ENCODE peak calls at places on chromosomes 12 and 14, in five cellular contexts. G, J, X, Q and U are unnamed samples.

GRCh38 chr14:43795600-43796228 is 711.4 kb downstream of the FSCB start:
- DNase-seq in G (no peak), J (no peak), X (no peak), Q (no peak), U (no peak)

GRCh38 chr12:108098374-108098773 is 30.7 kb upstream of the WSCD2 start:
- DNase-seq in G (no peak), J (no peak), X (no peak), Q (no peak), U (no peak)

GRCh38 chr12:104166465-104166864 is 28.5 kb upstream of the NFYB start:
- DNase-seq in G (no peak), J (no peak), X (no peak), Q (no peak), U (no peak)

GRCh38 chr12:51392556-51393237 is 1.5 kb upstream of the GALNT6 start:
- DNase-seq in G (no peak), J (no peak), X (no peak), Q (no peak), U (peak)

GRCh38 chr12:26062006-26062405 is 62.8 kb downstream of the BHLHE41 start:
- DNase-seq in G (no peak), J (no peak), X (no peak), Q (no peak), U (no peak)

GRCh38 chr14:56855891-56856461 is 45.7 kb upstream of the OTX2 start:
- DNase-seq in G (no peak), J (no peak), X (no peak), Q (no peak), U (no peak)

GRCh38 chr14:43014338-43014737 is 1407.7 kb downstream of the LRFN5 start:
- DNase-seq in G (no peak), J (no peak), X (no peak), Q (no peak), U (no peak)

GRCh38 chr12:123398918-123399617 is 15.1 kb downstream of the KMT5A start:
- DNase-seq in G (no peak), J (no peak), X (no peak), Q (no peak), U (no peak)

GRCh38 chr14:75301666-75302325 is 23.2 kb downstream of the FOS start:
- DNase-seq in G (peak), J (no peak), X (no peak), Q (no peak), U (no peak)

GRCh38 chr14:24441904-24442239 is 704 bp downstream of the SDR39U1 start:
- DNase-seq in G (no peak), J (no peak), X (peak), Q (no peak), U (no peak)

GRCh38 chr12:42119085-42119633 is 25.5 kb downstream of the GXYLT1 start:
- DNase-seq in G (no peak), J (no peak), X (no peak), Q (peak), U (no peak)

GRCh38 chr14:58695514-58695913 is 57.8 kb downstream of the DACT1 start:
- DNase-seq in G (no peak), J (no peak), X (no peak), Q (no peak), U (no peak)

GRCh38 chr14:38107216-38107631 is 100.5 kb upstream of the SSTR1 start:
- DNase-seq in G (no peak), J (no peak), X (no peak), Q (no peak), U (no peak)

GRCh38 chr12:125081427-125081826 is 16.2 kb downstream of the AACS start:
- DNase-seq in G (no peak), J (no peak), X (peak), Q (no peak), U (peak)

GRCh38 chr12:52278530-52278929 is 4.1 kb downstream of the KRT86 start:
- DNase-seq in G (no peak), J (no peak), X (no peak), Q (no peak), U (no peak)

GRCh38 chr12:56935752-56936151 is 1.5 kb upstream of the SDR9C7 start:
- DNase-seq in G (no peak), J (no peak), X (no peak), Q (no peak), U (no peak)

GRCh38 chr12:116524964-116525379 is 34.2 kb upstream of the MAP1LC3B2 start:
- DNase-seq in G (no peak), J (peak), X (no peak), Q (no peak), U (no peak)

GRCh38 chr12:106223485-106224391 is 24.1 kb downstream of the CKAP4 start:
- DNase-seq in G (peak), J (peak), X (peak), Q (peak), U (peak)

GRCh38 chr12:26872623-26873022 is 39.6 kb upstream of the ITPR2 start:
- DNase-seq in G (no peak), J (no peak), X (no peak), Q (no peak), U (no peak)

GRCh38 chr12:124727922-124728321 is 135.7 kb downstream of the SCARB1 start:
- DNase-seq in G (no peak), J (no peak), X (no peak), Q (no peak), U (no peak)

GRCh38 chr12:87196329-87196728 is 832.9 kb downstream of the C12orf50 start:
- DNase-seq in G (no peak), J (no peak), X (no peak), Q (no peak), U (no peak)

GRCh38 chr12:132786192-132786591 is 24.6 kb upstream of the ANKLE2 start:
- DNase-seq in G (no peak), J (no peak), X (no peak), Q (no peak), U (no peak)

GRCh38 chr12:116423053-116423452 is 136.1 kb upstream of the MAP1LC3B2 start:
- DNase-seq in G (no peak), J (peak), X (peak), Q (no peak), U (no peak)

GRCh38 chr12:81963026-81963425 is 203.9 kb upstream of the PPFIA2 start:
- DNase-seq in G (no peak), J (no peak), X (no peak), Q (no peak), U (no peak)

GRCh38 chr14:22515961-22516360 is 73.1 kb downstream of the DAD1 start:
- DNase-seq in G (no peak), J (no peak), X (no peak), Q (no peak), U (no peak)
- H3K4me3 ChIP-seq in G (no peak), J (no peak), X (no peak), Q (no peak), U (no peak)

DNA sequence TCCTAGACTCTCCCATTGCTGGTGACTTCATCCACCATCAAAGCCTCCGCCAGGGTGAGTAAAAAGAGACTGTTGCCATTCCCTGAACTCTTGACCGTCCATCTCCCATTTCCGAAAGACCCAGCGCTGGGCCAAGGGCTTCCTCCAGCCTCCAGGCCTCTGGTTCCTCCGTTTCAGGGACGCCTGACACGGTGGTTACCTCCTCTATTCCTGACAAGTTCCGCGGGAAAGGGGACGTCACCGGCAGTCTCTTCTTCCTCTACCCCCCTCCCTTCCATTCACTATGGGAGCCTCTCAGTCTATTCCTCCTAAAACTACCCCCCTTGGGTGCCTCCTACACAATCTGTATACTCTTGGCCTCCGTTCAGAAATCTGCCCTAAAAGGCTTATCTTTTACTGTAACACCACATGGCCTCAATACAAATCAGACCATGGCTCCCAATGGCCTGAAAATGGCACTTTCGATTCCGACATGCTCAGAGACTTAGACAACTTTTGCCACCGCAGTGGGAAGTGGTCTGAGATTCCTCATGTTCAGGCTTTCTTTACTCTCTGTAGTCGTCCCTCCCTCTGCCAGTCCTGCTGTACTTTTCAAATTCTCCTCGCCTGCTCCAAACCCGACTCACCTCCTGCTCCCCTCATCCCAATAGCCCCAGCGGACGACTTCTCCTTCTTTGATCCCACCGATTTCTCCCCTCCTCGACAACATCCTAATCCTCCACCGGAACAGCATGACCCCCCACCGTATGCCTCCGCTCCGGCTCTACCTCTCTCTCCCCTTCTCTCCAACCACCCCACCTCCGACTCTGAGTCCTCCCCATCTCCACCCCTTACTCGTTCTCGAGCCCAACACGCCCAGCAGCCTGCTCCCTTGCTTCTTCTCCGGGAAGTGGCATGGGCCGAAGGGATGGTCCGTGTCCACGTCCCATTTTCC is 70.4 kb downstream of the MOK start:
- DNase-seq in G (no peak), J (no peak), X (no peak), Q (no peak), U (peak)
- H3K4me3 ChIP-seq in G (no peak), J (no peak), X (no peak), Q (no peak), U (peak)

GRCh38 chr14:33686218-33686617 is 264.7 kb downstream of the EGLN3 start:
- DNase-seq in G (no peak), J (peak), X (peak), Q (peak), U (no peak)

GRCh38 chr14:33691907-33692306 is 259.0 kb downstream of the EGLN3 start:
- DNase-seq in G (no peak), J (peak), X (peak), Q (no peak), U (no peak)

GRCh38 chr14:33686856-33687255 is 264.0 kb downstream of the EGLN3 start:
- DNase-seq in G (no peak), J (no peak), X (no peak), Q (no peak), U (no peak)

GRCh38 chr14:33692762-33693161 is 258.1 kb downstream of the EGLN3 start:
- DNase-seq in G (no peak), J (peak), X (peak), Q (no peak), U (no peak)

GRCh38 chr14:33689680-33690079 is 261.2 kb downstream of the EGLN3 start:
- DNase-seq in G (no peak), J (no peak), X (no peak), Q (no peak), U (no peak)
- H3K4me3 ChIP-seq in G (no peak), J (no peak), X (no peak), Q (no peak), U (no peak)

DNA sequence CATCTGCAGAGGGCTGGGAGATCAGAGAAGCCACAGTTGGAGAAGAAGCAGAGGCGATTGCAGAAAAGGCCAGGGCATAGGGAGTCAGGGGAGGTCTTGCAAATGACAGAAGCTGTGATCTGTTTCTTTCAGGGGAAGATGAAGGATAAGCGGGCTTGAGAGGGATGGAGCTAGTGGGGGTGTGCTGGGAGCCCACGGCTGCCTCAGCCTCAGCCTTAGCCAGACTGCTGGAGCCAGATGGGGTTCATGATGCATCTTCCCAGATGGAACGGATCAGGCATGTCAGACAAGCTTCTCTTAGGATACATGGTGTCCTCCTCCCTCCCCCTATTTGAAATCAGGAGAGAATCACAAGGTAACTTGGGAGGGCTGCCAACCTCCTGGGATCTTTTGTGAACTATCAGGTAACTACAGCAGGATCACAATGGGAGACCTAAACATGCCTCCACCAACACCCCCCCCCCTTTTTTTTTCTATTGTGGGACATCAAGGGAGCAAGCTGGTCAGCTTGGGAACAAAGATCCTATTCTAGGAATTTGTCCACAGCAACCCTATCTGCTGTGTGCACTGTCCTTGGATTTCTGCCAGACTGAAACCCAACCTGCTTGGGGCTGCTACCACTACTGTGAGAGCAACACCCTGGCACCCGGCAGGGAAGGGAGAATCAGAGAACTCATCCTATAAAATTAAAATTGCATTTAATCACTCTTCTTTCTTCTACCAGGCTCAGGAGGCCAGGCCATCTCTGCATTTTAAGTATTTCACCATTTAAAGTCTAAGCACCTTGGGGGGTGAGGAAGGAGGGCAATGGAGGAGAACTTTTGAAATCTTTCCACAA is 10.7 kb upstream of the ATP2A2 start:
- DNase-seq in G (peak), J (peak), X (peak), Q (peak), U (peak)
- H3K4me3 ChIP-seq in G (peak), J (no peak), X (no peak), Q (no peak), U (peak)

GRCh38 chr12:3250576-3250975 is 173.4 kb downstream of the TSPAN9 start:
- DNase-seq in G (no peak), J (no peak), X (no peak), Q (no peak), U (no peak)

GRCh38 chr12:3251067-3251466 is 173.9 kb downstream of the TSPAN9 start:
- DNase-seq in G (no peak), J (no peak), X (no peak), Q (no peak), U (no peak)

GRCh38 chr12:3250034-3250433 is 172.9 kb downstream of the TSPAN9 start:
- DNase-seq in G (no peak), J (no peak), X (no peak), Q (no peak), U (no peak)

GRCh38 chr12:3247596-3248270 is 170.6 kb downstream of the TSPAN9 start:
- DNase-seq in G (no peak), J (no peak), X (no peak), Q (no peak), U (peak)

DNA sequence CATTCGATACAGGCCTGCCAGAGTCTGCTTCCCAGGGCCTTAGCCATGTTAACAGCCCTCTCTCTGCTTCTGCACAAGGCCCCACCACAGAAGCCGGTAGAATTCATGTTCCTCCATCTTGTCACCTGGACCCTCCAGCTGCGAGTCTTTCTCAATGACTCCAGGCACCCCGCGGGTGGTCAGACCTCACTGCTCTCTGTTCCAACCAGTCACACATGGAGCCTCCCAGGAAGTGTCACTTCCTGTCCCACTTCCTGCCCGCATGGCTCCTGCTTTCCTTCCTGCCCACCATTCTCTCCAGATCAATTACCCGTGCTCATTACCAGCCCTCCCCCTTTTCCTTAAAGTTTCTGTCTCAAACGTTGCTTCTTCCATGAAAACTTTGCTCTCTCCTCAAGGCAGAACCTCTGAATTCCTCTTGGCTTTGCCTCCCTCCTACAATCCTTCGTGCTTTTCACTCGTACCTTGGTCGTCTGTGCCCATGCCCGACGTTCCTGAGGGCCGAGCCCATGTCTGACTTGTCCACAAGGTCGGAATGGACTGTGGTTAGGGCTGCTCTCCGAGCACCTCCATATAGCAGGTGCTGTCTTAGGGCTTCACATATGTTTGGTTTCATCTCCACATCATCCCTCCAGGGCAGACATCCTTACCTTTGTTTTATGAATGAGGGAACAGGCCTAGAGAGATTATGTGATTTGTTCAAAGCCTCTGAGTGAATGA is 172.1 kb downstream of the TSPAN9 start:
- DNase-seq in G (no peak), J (no peak), X (no peak), Q (no peak), U (no peak)
- H3K4me3 ChIP-seq in G (no peak), J (no peak), X (no peak), Q (no peak), U (no peak)

DNA sequence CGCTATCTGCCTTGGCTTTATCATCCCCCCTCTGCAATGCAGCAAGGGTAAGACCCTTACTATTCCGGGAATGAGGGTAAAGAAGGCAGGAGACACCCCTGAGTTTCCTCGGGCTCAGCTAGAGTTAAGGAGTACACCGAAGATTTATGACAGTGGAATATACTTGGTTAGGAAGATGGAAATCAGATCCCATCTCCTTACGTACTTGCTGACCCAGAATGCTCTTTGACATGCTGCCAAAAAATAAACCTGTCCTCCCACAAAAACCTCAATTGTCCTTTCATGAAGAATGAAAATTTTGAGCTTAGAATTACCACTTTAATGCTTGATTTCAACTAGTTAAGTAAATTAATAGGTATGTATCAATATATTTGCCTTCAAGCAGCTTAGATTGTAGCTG is 99.5 kb downstream of the PRIMA1 start:
- DNase-seq in G (no peak), J (no peak), X (no peak), Q (no peak), U (no peak)
- H3K4me3 ChIP-seq in G (no peak), J (no peak), X (no peak), Q (no peak), U (no peak)

GRCh38 chr14:99947695-99948094 is 117.5 kb upstream of the EVL start:
- DNase-seq in G (no peak), J (no peak), X (no peak), Q (no peak), U (no peak)

GRCh38 chr14:99946652-99947489 is 118.4 kb upstream of the EVL start:
- DNase-seq in G (peak), J (no peak), X (no peak), Q (no peak), U (peak)

GRCh38 chr14:99943620-99944019 is 121.6 kb upstream of the EVL start:
- DNase-seq in G (no peak), J (no peak), X (no peak), Q (no peak), U (no peak)

GRCh38 chr14:99944241-99944651 is 121.0 kb upstream of the EVL start:
- DNase-seq in G (no peak), J (no peak), X (no peak), Q (no peak), U (no peak)

GRCh38 chr14:99945732-99946651 is 119.2 kb upstream of the EVL start:
- DNase-seq in G (no peak), J (no peak), X (no peak), Q (no peak), U (no peak)
- H3K4me3 ChIP-seq in G (no peak), J (no peak), X (no peak), Q (no peak), U (no peak)

GRCh38 chr12:112285600-112286401 is 96.4 kb downstream of the HECTD4 start:
- DNase-seq in G (no peak), J (no peak), X (no peak), Q (no peak), U (no peak)

GRCh38 chr12:112288638-112289037 is 93.6 kb downstream of the HECTD4 start:
- DNase-seq in G (no peak), J (no peak), X (no peak), Q (no peak), U (no peak)

GRCh38 chr12:112283541-112283940 is 98.7 kb downstream of the HECTD4 start:
- DNase-seq in G (no peak), J (peak), X (peak), Q (no peak), U (no peak)

GRCh38 chr12:112282920-112283319 is 99.3 kb downstream of the HECTD4 start:
- DNase-seq in G (no peak), J (no peak), X (no peak), Q (no peak), U (no peak)
- H3K4me3 ChIP-seq in G (no peak), J (no peak), X (no peak), Q (no peak), U (no peak)